ENCODE peak calls at places on chromosomes 4 and X, in seven cellular contexts. G is brain microvascular endothelial cell, M is coronary artery, H is GM13976, Z is AG10803, X is fibroblast of lung, C is nephron progenitor cell. D is an unnamed sample.

GRCh38 chrX:45852884-45853283 is 652.2 kb upstream of the DIPK2B start:
- DNase-seq in G (peak; percentile 7), M (no peak), H (no peak), Z (peak; percentile 50), X (peak; percentile 56), C (no peak), D (no peak)

GRCh38 chr4:38872620-38873019 is 5.0 kb downstream of the FAM114A1 start:
- DNase-seq in G (peak; percentile 51), M (no peak), H (no peak), Z (peak; percentile 93), X (peak; percentile 63), C (no peak), D (peak; percentile 75)

GRCh38 chrX:108415891-108416290 is 22.3 kb downstream of the COL4A6 start:
- DNase-seq in G (peak; percentile 7), M (no peak), H (no peak), Z (no peak), X (peak; percentile 63), C (no peak), D (no peak)

GRCh38 chrX:57282568-57282967 is 3.9 kb upstream of the FAAH2 start:
- DNase-seq in G (no peak), M (no peak), H (no peak), Z (no peak), X (no peak), C (no peak), D (no peak)

GRCh38 chr4:37728064-37728463 is 41.9 kb upstream of the RELL1 start:
- DNase-seq in G (no peak), M (no peak), H (no peak), Z (no peak), X (no peak), C (no peak), D (no peak)

GRCh38 chr4:100462206-100462605 is 55.6 kb downstream of the EMCN start:
- DNase-seq in G (no peak), M (no peak), H (no peak), Z (peak; percentile 17), X (peak; percentile 82), C (no peak), D (no peak)

GRCh38 chrX:5708209-5708608 is 520.5 kb downstream of the NLGN4X start:
- DNase-seq in G (no peak), M (no peak), H (no peak), Z (peak; percentile 37), X (peak; percentile 79), C (no peak), D (no peak)

GRCh38 chrX:3134316-3134715 is 93.0 kb downstream of the ARSF start:
- DNase-seq in G (no peak), M (no peak), H (no peak), Z (peak; percentile 49), X (no peak), C (no peak), D (no peak)

GRCh38 chr4:109912706-109913621 is at the start of gene EGF:
- DNase-seq in G (peak; percentile 33), M (no peak), H (no peak), Z (peak; percentile 26), X (peak; percentile 82), C (no peak), D (no peak)

GRCh38 chrX:40749874-40750273 is 14.5 kb upstream of the MED14 start:
- DNase-seq in G (no peak), M (no peak), H (no peak), Z (no peak), X (no peak), C (no peak), D (no peak)

GRCh38 chr4:89303177-89303576 is 4.4 kb downstream of the GPRIN3 start:
- DNase-seq in G (no peak), M (no peak), H (no peak), Z (no peak), X (no peak), C (no peak), D (no peak)

GRCh38 chr4:175776217-175776616 is 35.8 kb downstream of the GPM6A start:
- DNase-seq in G (no peak), M (no peak), H (no peak), Z (no peak), X (peak; percentile 47), C (no peak), D (no peak)

GRCh38 chr4:71392109-71392508 is 53.3 kb downstream of the SLC4A4 start:
- DNase-seq in G (no peak), M (no peak), H (no peak), Z (no peak), X (no peak), C (no peak), D (no peak)

GRCh38 chrX:66110112-66110511 is 53.9 kb upstream of the HEPH start:
- DNase-seq in G (no peak), M (no peak), H (peak; percentile 4), Z (peak; percentile 22), X (no peak), C (no peak), D (no peak)

GRCh38 chr4:16140520-16141249 is 56.9 kb upstream of the PROM1 start:
- DNase-seq in G (peak; percentile 91), M (no peak), H (no peak), Z (peak; percentile 93), X (peak; percentile 99), C (no peak), D (peak; percentile 88)

GRCh38 chr4:95124906-95125504 is 367.2 kb downstream of the BMPR1B start:
- DNase-seq in G (peak; percentile 61), M (no peak), H (no peak), Z (peak; percentile 75), X (peak; percentile 65), C (peak; percentile 30), D (peak; percentile 27)
- TF ChIP-seq CTCF in G (peak; percentile 78), M (no peak), H (no peak), Z (peak; percentile 78), X (peak; percentile 59), C (peak; percentile 57), D (peak; percentile 60)

DNA sequence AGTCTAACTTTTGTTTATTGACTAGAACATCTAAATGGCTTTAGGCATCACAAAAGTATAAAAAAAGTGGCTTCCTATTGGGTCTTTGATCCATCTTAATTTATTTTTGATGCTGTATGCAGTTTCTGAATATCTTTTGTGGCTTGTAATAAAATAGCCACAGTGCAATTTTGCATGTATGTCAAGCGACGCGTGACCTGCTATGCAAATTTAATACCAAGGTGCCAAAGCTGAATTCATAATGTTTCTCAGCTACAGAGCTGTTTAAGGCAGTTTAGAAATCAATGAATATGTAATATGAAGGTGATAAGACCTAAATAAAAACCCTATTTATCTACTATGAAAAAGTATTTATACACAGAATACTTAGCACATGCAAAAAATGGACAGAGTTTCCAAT is 197.8 kb downstream of the AFF2 start:
- DNase-seq in G (no peak), M (no peak), H (no peak), Z (no peak), X (no peak), C (no peak), D (no peak)
- TF ChIP-seq CTCF in G (no peak), M (no peak), H (no peak), Z (no peak), X (no peak), C (no peak), D (no peak)

GRCh38 chr4:22492987-22493386 is 22.9 kb downstream of the ADGRA3 start:
- DNase-seq in G (no peak), M (no peak), H (no peak), Z (no peak), X (no peak), C (no peak), D (no peak)
- TF ChIP-seq CTCF in G (no peak), M (no peak), H (no peak), Z (no peak), X (no peak), C (no peak), D (no peak)

GRCh38 chr4:14383652-14384051 is 618.6 kb upstream of the CPEB2 start:
- DNase-seq in G (no peak), M (no peak), H (no peak), Z (no peak), X (no peak), C (no peak), D (no peak)

GRCh38 chr4:14387647-14388046 is 614.6 kb upstream of the CPEB2 start:
- DNase-seq in G (no peak), M (no peak), H (no peak), Z (no peak), X (no peak), C (no peak), D (no peak)

GRCh38 chr4:14384824-14385223 is 617.5 kb upstream of the CPEB2 start:
- DNase-seq in G (no peak), M (no peak), H (no peak), Z (no peak), X (no peak), C (no peak), D (no peak)

GRCh38 chr4:14386196-14386595 is 616.1 kb upstream of the CPEB2 start:
- DNase-seq in G (no peak), M (no peak), H (no peak), Z (no peak), X (no peak), C (no peak), D (no peak)
- TF ChIP-seq CTCF in G (peak; percentile 40), M (no peak), H (no peak), Z (no peak), X (peak; percentile 8), C (no peak), D (no peak)

GRCh38 chr4:152352645-152353116 is 183.2 kb downstream of the FBXW7 start:
- DNase-seq in G (peak; percentile 94), M (peak; percentile 77), H (peak; percentile 15), Z (peak; percentile 98), X (peak; percentile 99), C (peak; percentile 63), D (peak; percentile 77)

GRCh38 chr4:152346979-152347378 is 188.9 kb downstream of the FBXW7 start:
- DNase-seq in G (no peak), M (no peak), H (no peak), Z (no peak), X (no peak), C (no peak), D (no peak)

GRCh38 chr4:152351080-152351479 is 184.8 kb downstream of the FBXW7 start:
- DNase-seq in G (no peak), M (no peak), H (no peak), Z (no peak), X (no peak), C (no peak), D (no peak)

GRCh38 chr4:152352215-152352614 is 183.7 kb downstream of the FBXW7 start:
- DNase-seq in G (no peak), M (no peak), H (no peak), Z (no peak), X (no peak), C (no peak), D (no peak)

DNA sequence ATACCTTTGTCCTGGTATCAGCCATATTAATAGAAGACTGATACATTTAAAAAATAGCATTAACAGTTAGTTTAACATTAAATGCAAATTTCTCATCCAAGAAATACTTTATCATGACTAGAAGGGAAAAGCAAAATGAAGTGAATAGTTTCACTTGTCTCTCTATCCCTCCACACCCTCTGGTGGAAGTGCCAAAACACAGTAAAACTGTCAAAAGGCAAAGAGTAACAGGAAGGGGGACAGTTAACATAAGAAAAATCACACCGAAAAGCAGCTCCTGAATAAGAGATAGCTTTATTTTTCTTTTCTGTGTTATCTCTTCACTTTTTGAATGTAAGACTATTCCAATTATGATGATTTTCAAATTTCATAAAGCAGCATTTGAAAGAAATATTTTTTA is 187.2 kb downstream of the FBXW7 start:
- DNase-seq in G (no peak), M (no peak), H (no peak), Z (no peak), X (peak; percentile 10), C (no peak), D (no peak)
- TF ChIP-seq CTCF in G (no peak), M (no peak), H (peak; percentile 9), Z (peak; percentile 42), X (peak; percentile 33), C (peak; percentile 19), D (peak; percentile 17)

D was measured in AG09319.